ENCODE peak calls at places on chromosomes 1 and 21, in six cellular contexts. K is uterus; D is GM04503; Y is stimulated activated CD4-positive, alpha-beta T cell treated with anti-CD3 and anti-CD28 coated beads, Interleukin-4, amount 100 ng/mL, for 48 hours; A is AG04449; L is GM04504. H is an unnamed sample.

GRCh38 chr1:110120960-110121561 is 8.8 kb downstream of the UBL4B start:
- DNase-seq in K (no peak), D (no peak), Y (no peak), A (no peak), L (no peak), H (no peak)

GRCh38 chr1:230456478-230456877 is 30.3 kb upstream of the PGBD5 start:
- DNase-seq in K (no peak), D (no peak), Y (no peak), A (no peak), L (no peak), H (no peak)

GRCh38 chr21:46021398-46021797 is 39.8 kb downstream of the COL6A1 start:
- DNase-seq in K (no peak), D (no peak), Y (no peak), A (no peak), L (no peak), H (no peak)

GRCh38 chr21:17389311-17389710 is 123.5 kb upstream of the CXADR start:
- DNase-seq in K (no peak), D (no peak), Y (no peak), A (no peak), L (no peak), H (no peak)

GRCh38 chr21:35338281-35338680 is 289.2 kb upstream of the RUNX1 start:
- DNase-seq in K (no peak), D (no peak), Y (no peak), A (no peak), L (no peak), H (no peak)

GRCh38 chr1:3219005-3219724 is 150.2 kb downstream of the PRDM16 start:
- DNase-seq in K (peak), D (peak), Y (no peak), A (no peak), L (peak), H (no peak)

GRCh38 chr1:102758418-102758817 is 349.9 kb downstream of the COL11A1 start:
- DNase-seq in K (no peak), D (no peak), Y (no peak), A (no peak), L (no peak), H (no peak)

GRCh38 chr1:85502625-85503083 is 37.7 kb upstream of the DDAH1 start:
- DNase-seq in K (peak), D (no peak), Y (no peak), A (no peak), L (no peak), H (peak)

GRCh38 chr1:1204425-1204920 is 1.9 kb downstream of the TNFRSF18 start:
- DNase-seq in K (no peak), D (no peak), Y (no peak), A (no peak), L (no peak), H (no peak)

GRCh38 chr1:47992720-47993119 is 4.5 kb downstream of the TRABD2B start:
- DNase-seq in K (no peak), D (no peak), Y (no peak), A (no peak), L (no peak), H (no peak)

GRCh38 chr1:215594640-215595039 is 27.5 kb downstream of the KCTD3 start:
- DNase-seq in K (no peak), D (no peak), Y (no peak), A (no peak), L (no peak), H (no peak)

GRCh38 chr1:28890435-28890834 is 23.9 kb upstream of the EPB41 start:
- DNase-seq in K (no peak), D (no peak), Y (no peak), A (no peak), L (no peak), H (no peak)